ENCODE peak calls at places on chromosomes 6 and 20, in eight cellular contexts. One of them, this sample, is unnamed.

GRCh38 chr6:56933650-56934049 is 21.3 kb upstream of the BEND6 start:
- DNase-seq in tibial artery: no peak
- DNase-seq in GM12864: no peak
- DNase-seq in psoas muscle: no peak
- DNase-seq in thoracic aorta: no peak
- DNase-seq in AG09309: no peak
- DNase-seq in endothelial cell: no peak
- DNase-seq in IMR-90: no peak
- DNase-seq in this sample: no peak

GRCh38 chr6:11609324-11610071 is 71.9 kb downstream of the TMEM170B start:
- DNase-seq in tibial artery: peak
- DNase-seq in GM12864: no peak
- DNase-seq in psoas muscle: peak
- DNase-seq in thoracic aorta: peak
- DNase-seq in AG09309: peak
- DNase-seq in endothelial cell: peak
- DNase-seq in IMR-90: peak
- DNase-seq in this sample: no peak

GRCh38 chr20:21534453-21534852 is 20.6 kb upstream of the NKX2-2 start:
- DNase-seq in tibial artery: no peak
- DNase-seq in GM12864: no peak
- DNase-seq in psoas muscle: no peak
- DNase-seq in thoracic aorta: no peak
- DNase-seq in AG09309: no peak
- DNase-seq in endothelial cell: no peak
- DNase-seq in IMR-90: no peak
- DNase-seq in this sample: no peak

GRCh38 chr6:142693446-142693845 is 251.5 kb downstream of the HIVEP2 start:
- DNase-seq in tibial artery: no peak
- DNase-seq in GM12864: no peak
- DNase-seq in psoas muscle: no peak
- DNase-seq in thoracic aorta: no peak
- DNase-seq in AG09309: peak
- DNase-seq in endothelial cell: no peak
- DNase-seq in IMR-90: peak
- DNase-seq in this sample: no peak

GRCh38 chr6:159254186-159254585 is 85.0 kb downstream of the FNDC1 start:
- DNase-seq in tibial artery: no peak
- DNase-seq in GM12864: no peak
- DNase-seq in psoas muscle: no peak
- DNase-seq in thoracic aorta: no peak
- DNase-seq in AG09309: peak
- DNase-seq in endothelial cell: no peak
- DNase-seq in IMR-90: no peak
- DNase-seq in this sample: no peak

GRCh38 chr6:139230421-139230840 is 61.4 kb downstream of the TXLNB start:
- DNase-seq in tibial artery: no peak
- DNase-seq in GM12864: no peak
- DNase-seq in psoas muscle: no peak
- DNase-seq in thoracic aorta: no peak
- DNase-seq in AG09309: no peak
- DNase-seq in endothelial cell: no peak
- DNase-seq in IMR-90: peak
- DNase-seq in this sample: no peak

GRCh38 chr6:17714879-17715860 is 8.4 kb upstream of the NUP153 start:
- DNase-seq in tibial artery: no peak
- DNase-seq in GM12864: no peak
- DNase-seq in psoas muscle: no peak
- DNase-seq in thoracic aorta: no peak
- DNase-seq in AG09309: peak
- DNase-seq in endothelial cell: no peak
- DNase-seq in IMR-90: peak
- DNase-seq in this sample: peak

GRCh38 chr20:57680934-57681914 is 28.6 kb downstream of the PMEPA1 start:
- DNase-seq in tibial artery: no peak
- DNase-seq in GM12864: no peak
- DNase-seq in psoas muscle: no peak
- DNase-seq in thoracic aorta: no peak
- DNase-seq in AG09309: no peak
- DNase-seq in endothelial cell: no peak
- DNase-seq in IMR-90: no peak
- DNase-seq in this sample: no peak

GRCh38 chr6:137258170-137258569 is 39.0 kb upstream of the IFNGR1 start:
- DNase-seq in tibial artery: no peak
- DNase-seq in GM12864: no peak
- DNase-seq in psoas muscle: no peak
- DNase-seq in thoracic aorta: no peak
- DNase-seq in AG09309: no peak
- DNase-seq in endothelial cell: no peak
- DNase-seq in IMR-90: no peak
- DNase-seq in this sample: peak

GRCh38 chr6:163180874-163181541 is 233.5 kb upstream of the QKI start:
- DNase-seq in tibial artery: peak
- DNase-seq in GM12864: no peak
- DNase-seq in psoas muscle: peak
- DNase-seq in thoracic aorta: no peak
- DNase-seq in AG09309: no peak
- DNase-seq in endothelial cell: peak
- DNase-seq in IMR-90: no peak
- DNase-seq in this sample: peak

GRCh38 chr6:51559059-51559458 is 528.4 kb downstream of the PKHD1 start:
- DNase-seq in tibial artery: no peak
- DNase-seq in GM12864: no peak
- DNase-seq in psoas muscle: no peak
- DNase-seq in thoracic aorta: no peak
- DNase-seq in AG09309: no peak
- DNase-seq in endothelial cell: no peak
- DNase-seq in IMR-90: no peak
- DNase-seq in this sample: no peak

GRCh38 chr20:24684954-24685691 is 215.7 kb downstream of the SYNDIG1 start:
- DNase-seq in tibial artery: peak
- DNase-seq in GM12864: no peak
- DNase-seq in psoas muscle: no peak
- DNase-seq in thoracic aorta: no peak
- DNase-seq in AG09309: no peak
- DNase-seq in endothelial cell: no peak
- DNase-seq in IMR-90: no peak
- DNase-seq in this sample: no peak

GRCh38 chr6:111770263-111771083 is 102.8 kb downstream of the FYN start:
- DNase-seq in tibial artery: no peak
- DNase-seq in GM12864: no peak
- DNase-seq in psoas muscle: no peak
- DNase-seq in thoracic aorta: no peak
- DNase-seq in AG09309: no peak
- DNase-seq in endothelial cell: no peak
- DNase-seq in IMR-90: no peak
- DNase-seq in this sample: no peak

GRCh38 chr6:89433637-89434499 is 916 bp downstream of the ANKRD6 start:
- DNase-seq in tibial artery: peak
- DNase-seq in GM12864: no peak
- DNase-seq in psoas muscle: peak
- DNase-seq in thoracic aorta: no peak
- DNase-seq in AG09309: no peak
- DNase-seq in endothelial cell: peak
- DNase-seq in IMR-90: no peak
- DNase-seq in this sample: peak

GRCh38 chr6:39301606-39302005 is 12.6 kb downstream of the KCNK17 start:
- DNase-seq in tibial artery: no peak
- DNase-seq in GM12864: no peak
- DNase-seq in psoas muscle: no peak
- DNase-seq in thoracic aorta: no peak
- DNase-seq in AG09309: no peak
- DNase-seq in endothelial cell: peak
- DNase-seq in IMR-90: no peak
- DNase-seq in this sample: no peak

GRCh38 chr6:70847091-70847490 is 109.8 kb downstream of the B3GAT2 start:
- DNase-seq in tibial artery: no peak
- DNase-seq in GM12864: no peak
- DNase-seq in psoas muscle: no peak
- DNase-seq in thoracic aorta: no peak
- DNase-seq in AG09309: no peak
- DNase-seq in endothelial cell: no peak
- DNase-seq in IMR-90: no peak
- DNase-seq in this sample: no peak

GRCh38 chr6:45827952-45828530 is 187.6 kb downstream of the CLIC5 start:
- DNase-seq in tibial artery: no peak
- DNase-seq in GM12864: no peak
- DNase-seq in psoas muscle: no peak
- DNase-seq in thoracic aorta: no peak
- DNase-seq in AG09309: no peak
- DNase-seq in endothelial cell: no peak
- DNase-seq in IMR-90: peak
- DNase-seq in this sample: no peak

GRCh38 chr20:4491643-4492042 is 230.1 kb upstream of the PRND start:
- DNase-seq in tibial artery: no peak
- DNase-seq in GM12864: no peak
- DNase-seq in psoas muscle: no peak
- DNase-seq in thoracic aorta: no peak
- DNase-seq in AG09309: no peak
- DNase-seq in endothelial cell: no peak
- DNase-seq in IMR-90: no peak
- DNase-seq in this sample: no peak

GRCh38 chr6:142088858-142089216 is 43.9 kb upstream of the GJE1 start:
- DNase-seq in tibial artery: no peak
- DNase-seq in GM12864: no peak
- DNase-seq in psoas muscle: no peak
- DNase-seq in thoracic aorta: no peak
- DNase-seq in AG09309: no peak
- DNase-seq in endothelial cell: peak
- DNase-seq in IMR-90: peak
- DNase-seq in this sample: no peak

GRCh38 chr20:37711987-37712961 is 18.4 kb downstream of the CTNNBL1 start:
- DNase-seq in tibial artery: no peak
- DNase-seq in GM12864: no peak
- DNase-seq in psoas muscle: no peak
- DNase-seq in thoracic aorta: no peak
- DNase-seq in AG09309: no peak
- DNase-seq in endothelial cell: no peak
- DNase-seq in IMR-90: no peak
- DNase-seq in this sample: no peak

GRCh38 chr6:93848011-93848620 is 428.8 kb upstream of the EPHA7 start:
- DNase-seq in tibial artery: no peak
- DNase-seq in GM12864: no peak
- DNase-seq in psoas muscle: no peak
- DNase-seq in thoracic aorta: no peak
- DNase-seq in AG09309: no peak
- DNase-seq in endothelial cell: no peak
- DNase-seq in IMR-90: no peak
- DNase-seq in this sample: no peak

GRCh38 chr20:14919473-14920157 is 582.2 kb upstream of the FLRT3 start:
- DNase-seq in tibial artery: no peak
- DNase-seq in GM12864: no peak
- DNase-seq in psoas muscle: no peak
- DNase-seq in thoracic aorta: no peak
- DNase-seq in AG09309: no peak
- DNase-seq in endothelial cell: no peak
- DNase-seq in IMR-90: no peak
- DNase-seq in this sample: no peak

DNA sequence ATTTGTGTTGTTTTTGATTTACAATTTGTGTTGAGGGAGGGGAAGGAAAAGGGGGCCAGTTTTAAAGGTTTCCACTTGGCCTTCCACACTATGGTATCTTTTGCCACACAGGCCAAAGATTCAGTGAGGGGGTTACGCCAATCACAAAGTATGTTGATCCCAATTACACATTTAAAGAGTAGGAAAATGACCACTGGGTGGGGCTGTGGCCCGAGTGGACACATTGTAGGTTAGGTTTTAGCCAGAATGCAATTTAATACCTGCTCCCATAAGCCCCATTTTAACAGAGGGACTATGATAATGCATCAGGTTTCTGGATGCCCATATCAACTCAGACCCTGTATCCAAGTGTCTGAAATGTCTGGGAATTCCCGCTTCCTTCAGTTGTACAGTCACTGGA is 15.6 kb downstream of the VGLL2 start:
- DNase-seq in tibial artery: no peak
- DNase-seq in GM12864: no peak
- DNase-seq in psoas muscle: peak
- DNase-seq in thoracic aorta: no peak
- DNase-seq in AG09309: no peak
- DNase-seq in endothelial cell: no peak
- DNase-seq in IMR-90: no peak
- DNase-seq in this sample: no peak
- TF ChIP-seq CTCF in tibial artery: no peak
- TF ChIP-seq CTCF in GM12864: no peak
- TF ChIP-seq CTCF in psoas muscle: peak
- TF ChIP-seq CTCF in thoracic aorta: no peak
- TF ChIP-seq CTCF in AG09309: peak
- TF ChIP-seq CTCF in endothelial cell: no peak
- TF ChIP-seq CTCF in IMR-90: peak
- TF ChIP-seq CTCF in this sample: no peak

GRCh38 chr6:6788394-6789020 is 200.0 kb downstream of the LY86 start:
- DNase-seq in tibial artery: no peak
- DNase-seq in GM12864: no peak
- DNase-seq in psoas muscle: no peak
- DNase-seq in thoracic aorta: no peak
- DNase-seq in AG09309: no peak
- DNase-seq in endothelial cell: no peak
- DNase-seq in IMR-90: no peak
- DNase-seq in this sample: peak
- TF ChIP-seq CTCF in tibial artery: no peak
- TF ChIP-seq CTCF in GM12864: peak
- TF ChIP-seq CTCF in psoas muscle: peak
- TF ChIP-seq CTCF in thoracic aorta: peak
- TF ChIP-seq CTCF in AG09309: peak
- TF ChIP-seq CTCF in endothelial cell: peak
- TF ChIP-seq CTCF in IMR-90: peak
- TF ChIP-seq CTCF in this sample: peak

GRCh38 chr20:34982270-34983088 is 26.8 kb downstream of the MYH7B start:
- DNase-seq in tibial artery: no peak
- DNase-seq in GM12864: no peak
- DNase-seq in psoas muscle: no peak
- DNase-seq in thoracic aorta: no peak
- DNase-seq in AG09309: no peak
- DNase-seq in endothelial cell: no peak
- DNase-seq in IMR-90: no peak
- DNase-seq in this sample: no peak
- TF ChIP-seq CTCF in tibial artery: no peak
- TF ChIP-seq CTCF in GM12864: no peak
- TF ChIP-seq CTCF in psoas muscle: no peak
- TF ChIP-seq CTCF in thoracic aorta: no peak
- TF ChIP-seq CTCF in AG09309: no peak
- TF ChIP-seq CTCF in endothelial cell: no peak
- TF ChIP-seq CTCF in IMR-90: no peak
- TF ChIP-seq CTCF in this sample: no peak

DNA sequence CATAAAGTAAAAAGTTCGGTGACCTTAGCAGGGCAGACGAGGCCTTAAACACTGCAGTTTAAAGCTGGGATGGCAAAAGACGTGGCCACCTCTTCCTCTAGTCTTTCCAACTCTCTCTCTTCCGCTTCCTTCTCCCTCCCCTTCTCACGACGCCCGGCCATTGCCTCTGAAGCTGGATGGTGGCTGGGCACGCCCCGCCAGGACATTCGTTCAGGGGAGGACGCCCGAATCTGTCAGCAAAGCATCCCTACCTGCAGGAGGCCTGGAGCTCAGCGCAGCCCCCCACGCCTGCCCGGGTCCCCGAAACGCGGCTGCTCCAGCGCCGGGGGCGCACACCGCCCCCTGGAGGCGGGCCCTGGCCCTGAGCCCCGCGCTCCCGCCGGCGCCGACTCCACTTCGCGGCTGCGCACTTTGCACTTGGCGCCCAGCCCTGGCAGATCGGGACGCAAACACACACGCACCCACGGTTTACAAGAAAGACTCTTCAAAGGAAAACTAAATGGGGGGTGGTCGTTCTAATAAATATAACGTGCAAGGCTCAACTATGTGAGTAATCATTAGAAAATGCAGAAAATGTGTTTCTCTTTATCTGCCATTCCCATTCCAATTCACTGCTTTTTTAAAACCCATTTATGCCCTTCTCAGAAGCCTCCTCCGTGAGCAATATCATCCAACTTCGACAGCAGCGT is 54.7 kb upstream of the FOXC1 start:
- DNase-seq in tibial artery: peak
- DNase-seq in GM12864: no peak
- DNase-seq in psoas muscle: peak
- DNase-seq in thoracic aorta: no peak
- DNase-seq in AG09309: no peak
- DNase-seq in endothelial cell: peak
- DNase-seq in IMR-90: peak
- DNase-seq in this sample: peak
- TF ChIP-seq CTCF in tibial artery: peak
- TF ChIP-seq CTCF in GM12864: peak
- TF ChIP-seq CTCF in psoas muscle: peak
- TF ChIP-seq CTCF in thoracic aorta: peak
- TF ChIP-seq CTCF in AG09309: peak
- TF ChIP-seq CTCF in endothelial cell: peak
- TF ChIP-seq CTCF in IMR-90: peak
- TF ChIP-seq CTCF in this sample: peak